ENCODE peak calls at places on chromosomes 11 and 22, in five cellular contexts. X is endodermal cell, P is heart left ventricle, T is brain microvascular endothelial cell, C is A549. H is an unnamed sample.

GRCh38 chr11:32932196-32932595 is 39.6 kb downstream of the QSER1 start:
- DNase-seq in P (no peak), X (no peak), C (no peak), T (no peak), H (no peak)

GRCh38 chr11:105732611-105733010 is 122.7 kb downstream of the GRIA4 start:
- DNase-seq in C (no peak), T (no peak), P (no peak), X (no peak), H (no peak)

GRCh38 chr22:37401401-37401859 is 25.8 kb downstream of the ELFN2 start:
- DNase-seq in T (no peak), P (no peak), C (no peak), X (no peak), H (no peak)

GRCh38 chr22:32804823-32805585 is 3.5 kb downstream of the TIMP3 start:
- DNase-seq in X (no peak), C (no peak), T (no peak), P (no peak), H (no peak)

GRCh38 chr11:14029415-14029814 is 66.9 kb downstream of the SPON1 start:
- DNase-seq in T (no peak), X (peak; percentile 77), C (no peak), P (no peak), H (no peak)

GRCh38 chr11:134516529-134516928 is 104.5 kb upstream of the B3GAT1 start:
- DNase-seq in C (no peak), T (no peak), X (peak; percentile 48), P (no peak), H (no peak)

GRCh38 chr11:15967966-15968365 is 388.4 kb downstream of the SOX6 start:
- DNase-seq in X (no peak), P (no peak), T (no peak), C (peak; percentile 17), H (no peak)

GRCh38 chr11:126521196-126521595 is 165.7 kb downstream of the ST3GAL4 start:
- DNase-seq in C (no peak), T (no peak), X (no peak), P (no peak), H (no peak)

GRCh38 chr11:115581871-115582639 is 77.8 kb upstream of the CADM1 start:
- DNase-seq in X (peak; percentile 78), T (no peak), P (no peak), C (peak; percentile 9), H (no peak)

GRCh38 chr22:30701872-30702271 is 7.2 kb downstream of the OSBP2 start:
- DNase-seq in X (no peak), T (peak; percentile 12), P (no peak), C (no peak), H (no peak)

GRCh38 chr22:27349456-27349855 is 452.1 kb downstream of the MN1 start:
- DNase-seq in P (no peak), C (no peak), X (no peak), T (peak; percentile 11), H (no peak)

GRCh38 chr11:2445107-2445947 is 519 bp downstream of the KCNQ1 start:
- DNase-seq in P (peak; percentile 40), X (no peak), T (no peak), C (no peak), H (no peak)

GRCh38 chr11:21465203-21465602 is 727.7 kb upstream of the ANO5 start:
- DNase-seq in T (no peak), P (no peak), X (no peak), C (no peak), H (no peak)

GRCh38 chr11:130772266-130773227 is 143.7 kb downstream of the SNX19 start:
- DNase-seq in C (peak; percentile 9), X (peak; percentile 24), T (peak; percentile 92), P (peak; percentile 33), H (no peak)

GRCh38 chr22:24466831-24467249 is 28.3 kb upstream of the UPB1 start:
- DNase-seq in T (peak; percentile 93), X (no peak), C (peak; percentile 17), P (no peak), H (no peak)

GRCh38 chr11:66221726-66222236 is 46.7 kb upstream of the RAB1B start:
- DNase-seq in C (peak; percentile 18), T (no peak), P (no peak), X (peak; percentile 43), H (no peak)

GRCh38 chr22:39236321-39237275 is 8.2 kb downstream of the PDGFB start:
- DNase-seq in X (no peak), P (peak; percentile 91), C (no peak), T (peak; percentile 51), H (no peak)

GRCh38 chr22:37419916-37420655 is 7.2 kb downstream of the ELFN2 start:
- DNase-seq in C (no peak), P (no peak), T (no peak), X (peak; percentile 89), H (no peak)

GRCh38 chr11:68690671-68691401 is 6.5 kb downstream of the GAL start:
- DNase-seq in X (peak; percentile 45), P (no peak), T (no peak), C (no peak), H (no peak)

GRCh38 chr11:33942954-33943353 is 51.1 kb upstream of the LMO2 start:
- DNase-seq in T (peak; percentile 90), C (no peak), P (peak; percentile 46), X (no peak), H (peak; percentile 42)

GRCh38 chr11:60968223-60968622 is 3.3 kb upstream of the CD6 start:
- DNase-seq in C (no peak), T (no peak), X (no peak), P (no peak), H (no peak)

GRCh38 chr11:63906087-63906486 is 10.9 kb downstream of the RCOR2 start:
- DNase-seq in X (no peak), T (no peak), C (no peak), P (no peak), H (no peak)

GRCh38 chr11:63907063-63907462 is 9.9 kb downstream of the RCOR2 start:
- DNase-seq in C (no peak), T (no peak), X (no peak), P (no peak), H (no peak)

GRCh38 chr11:63905179-63905578 is 11.8 kb downstream of the RCOR2 start:
- DNase-seq in C (no peak), P (no peak), T (no peak), X (no peak), H (no peak)

GRCh38 chr11:63907808-63908530 is 9.0 kb downstream of the RCOR2 start:
- DNase-seq in P (no peak), T (no peak), X (peak; percentile 83), C (no peak), H (no peak)

DNA sequence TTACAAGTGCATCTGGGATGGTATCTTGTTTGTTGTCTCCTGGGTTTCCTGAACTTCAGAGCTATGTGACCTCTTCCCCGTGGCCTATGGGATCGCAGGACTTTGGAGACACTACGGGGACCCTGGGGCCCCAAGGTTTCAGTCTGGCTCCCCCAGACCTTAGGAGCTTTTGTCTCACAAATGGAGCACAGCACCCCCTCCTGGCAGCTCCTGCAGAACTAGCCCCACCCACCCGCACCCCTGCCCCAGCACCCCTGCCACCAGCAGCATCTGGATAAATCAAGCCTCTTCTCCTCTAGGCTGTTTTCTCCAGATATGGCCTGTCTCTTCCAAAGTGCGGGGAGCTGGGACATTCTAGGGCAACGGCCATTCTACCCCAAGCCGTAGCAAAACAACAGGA is 10.4 kb downstream of the RCOR2 start:
- DNase-seq in T (no peak), P (no peak), X (peak; percentile 80), C (no peak), H (no peak)
- H3K27ac ChIP-seq in T (no peak overlapping the region), P (no peak overlapping the region), X (no peak overlapping the region), C (no peak overlapping the region), H (no peak overlapping the region)

DNA sequence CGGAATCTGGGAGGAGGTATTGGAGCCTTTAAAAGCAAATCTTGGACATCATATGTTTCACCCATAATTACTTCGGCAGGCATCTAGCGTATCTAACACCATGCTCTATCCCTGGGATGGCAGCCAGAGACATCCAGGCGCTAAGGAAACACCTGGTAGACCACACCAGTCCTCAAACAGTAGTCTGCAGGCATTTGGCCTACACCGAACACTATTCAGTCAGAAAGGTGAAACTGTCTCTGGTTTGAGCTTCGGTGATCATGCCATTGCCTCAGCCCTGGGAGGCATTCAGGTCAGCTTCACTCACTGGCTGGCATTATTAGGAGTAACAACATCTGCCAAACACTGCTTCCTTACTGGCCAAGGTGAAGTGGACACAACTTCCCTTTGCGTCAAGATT is 11.7 kb downstream of the SIRT3 start:
- DNase-seq in T (no peak), P (no peak), C (no peak), X (peak; percentile 26), H (no peak)
- H3K27ac ChIP-seq in T (no peak overlapping the region), P (no peak overlapping the region), C (no peak overlapping the region), X (no peak overlapping the region), H (no peak overlapping the region)

GRCh38 chr11:119714590-119714989 is 14.4 kb downstream of the NECTIN1 start:
- DNase-seq in C (no peak), X (no peak), P (no peak), T (no peak), H (no peak)

GRCh38 chr11:119714189-119714588 is 14.8 kb downstream of the NECTIN1 start:
- DNase-seq in T (no peak), C (no peak), X (no peak), P (no peak), H (no peak)

GRCh38 chr11:119717839-119718534 is 11.0 kb downstream of the NECTIN1 start:
- DNase-seq in X (no peak), P (peak; percentile 24), C (no peak), T (no peak), H (no peak)

GRCh38 chr11:119713361-119714040 is 15.5 kb downstream of the NECTIN1 start:
- DNase-seq in P (no peak), X (no peak), T (no peak), C (no peak), H (no peak)

DNA sequence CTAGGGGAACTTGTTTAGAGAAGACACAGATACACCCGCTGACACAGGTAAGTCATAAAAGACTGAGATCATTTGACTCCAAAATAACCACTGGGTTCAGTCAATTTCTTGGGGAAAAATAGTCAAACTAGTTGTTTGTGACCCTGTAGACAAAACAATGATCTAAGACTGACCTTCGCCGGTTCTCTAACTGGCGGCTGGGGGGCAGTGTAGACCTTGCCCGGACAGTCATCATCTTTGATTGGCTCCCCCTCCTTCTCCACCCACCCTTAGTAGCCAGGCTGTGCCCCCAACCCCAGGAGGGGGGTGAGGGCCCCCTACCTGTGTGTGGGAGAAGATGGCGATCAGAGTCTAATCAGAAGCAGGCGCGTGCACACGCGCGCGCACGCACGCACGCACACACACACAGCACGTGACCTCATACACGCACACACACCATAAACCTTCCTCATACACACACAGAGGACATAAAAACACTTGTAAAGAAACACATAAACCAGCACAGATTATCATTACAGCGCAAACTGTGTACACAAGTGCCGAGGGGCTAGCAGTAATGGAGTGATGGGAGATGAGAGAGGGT is 12.4 kb downstream of the NECTIN1 start:
- DNase-seq in P (no peak), T (no peak), C (no peak), X (no peak), H (no peak)
- H3K27ac ChIP-seq in P (no peak overlapping the region), T (no peak overlapping the region), C (no peak overlapping the region), X (no peak overlapping the region), H (no peak overlapping the region)

DNA sequence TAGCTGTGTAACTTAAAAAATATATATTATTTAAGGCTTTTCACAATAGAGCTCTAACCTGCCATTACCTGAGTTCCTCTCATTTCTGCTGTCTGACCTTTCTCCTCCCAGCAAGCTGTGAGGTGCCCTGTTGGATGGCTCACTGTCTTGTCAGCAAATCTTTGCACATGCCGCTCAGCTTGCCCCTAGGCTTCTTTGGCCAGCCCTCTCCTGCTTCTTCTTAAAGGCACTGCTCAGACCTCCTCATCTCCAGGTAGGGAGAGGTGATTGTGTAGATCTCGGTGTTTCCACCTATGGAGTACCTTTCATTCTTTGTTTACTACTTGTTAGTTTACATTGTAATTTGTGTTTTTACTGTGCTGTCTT is 96.5 kb downstream of the EXT2 start:
- DNase-seq in X (no peak), C (no peak), T (no peak), P (no peak), H (no peak)
- H3K27ac ChIP-seq in X (no peak overlapping the region), C (no peak overlapping the region), T (no peak overlapping the region), P (no peak overlapping the region), H (no peak overlapping the region)

GRCh38 chr22:50229370-50229769 is 15.5 kb downstream of the TUBGCP6 start:
- DNase-seq in T (no peak), X (no peak), C (no peak), P (no peak), H (no peak)
- H3K27ac ChIP-seq in T (no peak overlapping the region), X (no peak overlapping the region), C (no peak overlapping the region), P (no peak overlapping the region), H (no peak overlapping the region)

H was measured in substantia nigra.